ENCODE peak calls at places on chromosomes 5 and 9, in five cellular contexts. B is body of pancreas, F is ovary, E is NCI-H774, M is midbrain. H is an unnamed sample.

GRCh38 chr5:8773091-8773615 is 772.7 kb downstream of the SEMA5A start:
- DNase-seq in B (no peak), F (no peak), E (no peak), M (no peak), H (no peak)

GRCh38 chr5:66952153-66952552 is 244.4 kb downstream of the CD180 start:
- DNase-seq in B (no peak), F (no peak), E (no peak), M (no peak), H (no peak)

GRCh38 chr9:87336914-87337333 is 160.7 kb upstream of the DAPK1 start:
- DNase-seq in B (peak; percentile 75), F (peak; percentile 65), E (peak; percentile 67), M (peak; percentile 55), H (no peak)

GRCh38 chr9:18980124-18980660 is 52.8 kb downstream of the SAXO1 start:
- DNase-seq in B (no peak), F (no peak), E (no peak), M (no peak), H (no peak)

GRCh38 chr5:130110333-130110732 is 206.1 kb downstream of the CHSY3 start:
- DNase-seq in B (no peak), F (no peak), E (no peak), M (no peak), H (no peak)

GRCh38 chr5:81776258-81776657 is 25.4 kb upstream of the SSBP2 start:
- DNase-seq in B (no peak), F (no peak), E (no peak), M (no peak), H (no peak)

GRCh38 chr5:106797996-106798395 is 872.7 kb downstream of the EFNA5 start:
- DNase-seq in B (no peak), F (no peak), E (no peak), M (no peak), H (no peak)

GRCh38 chr9:129270903-129271431 is 92.9 kb upstream of the IER5L start:
- DNase-seq in B (no peak), F (no peak), E (no peak), M (no peak), H (no peak)

GRCh38 chr5:50667079-50667652 is 729 bp downstream of the PARP8 start:
- DNase-seq in B (peak; percentile 46), F (peak; percentile 62), E (peak; percentile 58), M (peak; percentile 33), H (no peak)

GRCh38 chr5:73495772-73496346 is 2.4 kb upstream of the BTF3 start:
- DNase-seq in B (no peak), F (no peak), E (no peak), M (no peak), H (no peak)

GRCh38 chr9:80561526-80561925 is 989.8 kb downstream of the TLE4 start:
- DNase-seq in B (no peak), F (no peak), E (no peak), M (no peak), H (no peak)

GRCh38 chr9:120477534-120478001 is 102.4 kb downstream of the CDK5RAP2 start:
- DNase-seq in B (peak; percentile 48), F (peak; percentile 69), E (peak; percentile 62), M (peak; percentile 67), H (no peak)

GRCh38 chr5:57600321-57600720 is 117.7 kb upstream of the ACTBL2 start:
- DNase-seq in B (no peak), F (no peak), E (no peak), M (no peak), H (no peak)

GRCh38 chr9:129131300-129132145 is 20.3 kb downstream of the PTPA start:
- DNase-seq in B (peak; percentile 81), F (peak; percentile 80), E (peak; percentile 40), M (peak; percentile 68), H (no peak)

GRCh38 chr9:116868212-116868611 is 181.1 kb downstream of the TRIM32 start:
- DNase-seq in B (no peak), F (no peak), E (no peak), M (no peak), H (no peak)

GRCh38 chr5:34957299-34957698 is 27.9 kb downstream of the DNAJC21 start:
- DNase-seq in B (no peak), F (no peak), E (no peak), M (no peak), H (no peak)

GRCh38 chr5:143491644-143492043 is 88.2 kb upstream of the NR3C1 start:
- DNase-seq in B (no peak), F (no peak), E (no peak), M (no peak), H (no peak)

GRCh38 chr5:170117736-170118135 is 12.0 kb downstream of the FOXI1 start:
- DNase-seq in B (no peak), F (no peak), E (no peak), M (no peak), H (no peak)

GRCh38 chr9:134619983-134620612 is 21.5 kb upstream of the COL5A1 start:
- DNase-seq in B (no peak), F (peak; percentile 10), E (no peak), M (no peak), H (no peak)

GRCh38 chr5:112628219-112628618 is 109.5 kb upstream of the APC start:
- DNase-seq in B (no peak), F (no peak), E (peak; percentile 24), M (peak; percentile 30), H (no peak)

GRCh38 chr5:144390133-144390532 is 219.5 kb downstream of the KCTD16 start:
- DNase-seq in B (no peak), F (no peak), E (no peak), M (no peak), H (no peak)

GRCh38 chr5:76046761-76047160 is 36.4 kb upstream of the SV2C start:
- DNase-seq in B (no peak), F (no peak), E (no peak), M (no peak), H (no peak)

GRCh38 chr5:159519365-159519764 is 189.1 kb upstream of the IL12B start:
- DNase-seq in B (no peak), F (no peak), E (no peak), M (no peak), H (no peak)

GRCh38 chr5:90014420-90014819 is 395.1 kb downstream of the CETN3 start:
- DNase-seq in B (no peak), F (no peak), E (no peak), M (no peak), H (no peak)

GRCh38 chr9:89436963-89437625 is 60.8 kb downstream of the SEMA4D start:
- DNase-seq in B (peak; percentile 53), F (no peak), E (peak; percentile 84), M (no peak), H (no peak)

GRCh38 chr5:2657151-2657550 is 94.3 kb downstream of the IRX2 start:
- DNase-seq in B (no peak), F (no peak), E (no peak), M (no peak), H (no peak)

GRCh38 chr5:84215521-84215920 is 169.2 kb downstream of the EDIL3 start:
- DNase-seq in B (no peak), F (no peak), E (no peak), M (no peak), H (no peak)

GRCh38 chr9:33025572-33026347 is 687 bp downstream of the DNAJA1 start:
- DNase-seq in B (peak; percentile 66), F (peak; percentile 58), E (peak; percentile 66), M (peak; percentile 67), H (no peak)

GRCh38 chr5:94367900-94368299 is 250.5 kb downstream of the KIAA0825 start:
- DNase-seq in B (no peak), F (no peak), E (no peak), M (no peak), H (no peak)

GRCh38 chr5:24510523-24510988 is 134.2 kb downstream of the CDH10 start:
- DNase-seq in B (no peak), F (no peak), E (no peak), M (no peak), H (no peak)

GRCh38 chr5:9513825-9514224 is 32.0 kb downstream of the SEMA5A start:
- DNase-seq in B (no peak), F (no peak), E (no peak), M (no peak), H (no peak)

GRCh38 chr9:15416880-15417279 is 5.8 kb upstream of the SNAPC3 start:
- DNase-seq in B (peak; percentile 47), F (peak; percentile 47), E (peak; percentile 10), M (no peak), H (no peak)

GRCh38 chr5:156834916-156835315 is 15.2 kb upstream of the PPP1R2B start:
- DNase-seq in B (no peak), F (no peak), E (no peak), M (no peak), H (no peak)

GRCh38 chr5:68116408-68116807 is 99.1 kb upstream of the PIK3R1 start:
- DNase-seq in B (no peak), F (no peak), E (no peak), M (no peak), H (no peak)

GRCh38 chr5:88660947-88661869 is 221.8 kb downstream of the MEF2C start:
- DNase-seq in B (no peak), F (peak; percentile 59), E (peak; percentile 97), M (peak; percentile 96), H (no peak)

GRCh38 chr5:155460501-155460931 is 447.0 kb downstream of the KIF4B start:
- DNase-seq in B (no peak), F (no peak), E (peak; percentile 48), M (no peak), H (no peak)

GRCh38 chr5:10775646-10776045 is 14.6 kb upstream of the DAP start:
- DNase-seq in B (no peak), F (no peak), E (no peak), M (no peak), H (no peak)

GRCh38 chr9:91727316-91727861 is 222.6 kb downstream of the ROR2 start:
- DNase-seq in B (peak; percentile 40), F (no peak), E (peak; percentile 32), M (peak; percentile 1), H (no peak)